ENCODE peak calls at places on chromosomes 6 and 20, in nine cellular contexts. One of them, this sample, is unnamed.

GRCh38 chr6:81130969-81131368 is 621.5 kb downstream of the TENT5A start:
- DNase-seq in right lobe of liver: no peak
- DNase-seq in cardiac muscle cell: no peak
- DNase-seq in testis: no peak
- DNase-seq in suprapubic skin: no peak
- DNase-seq in upper lobe of right lung: no peak
- DNase-seq in heart left ventricle: no peak
- DNase-seq in psoas muscle: no peak
- DNase-seq in A549: no peak
- DNase-seq in this sample: no peak

GRCh38 chr20:4457566-4458543 is 263.9 kb upstream of the PRND start:
- DNase-seq in upper lobe of right lung: no peak
- DNase-seq in cardiac muscle cell: no peak
- DNase-seq in testis: peak
- DNase-seq in right lobe of liver: no peak
- DNase-seq in suprapubic skin: no peak
- DNase-seq in A549: peak
- DNase-seq in psoas muscle: no peak
- DNase-seq in heart left ventricle: no peak
- DNase-seq in this sample: no peak

GRCh38 chr6:154370545-154370944 is 13.9 kb upstream of the IPCEF1 start:
- DNase-seq in testis: peak
- DNase-seq in upper lobe of right lung: no peak
- DNase-seq in psoas muscle: no peak
- DNase-seq in A549: peak
- DNase-seq in suprapubic skin: no peak
- DNase-seq in heart left ventricle: no peak
- DNase-seq in cardiac muscle cell: peak
- DNase-seq in right lobe of liver: no peak
- DNase-seq in this sample: no peak

GRCh38 chr20:64001607-64002011 is 20.7 kb downstream of the PRPF6 start:
- DNase-seq in heart left ventricle: no peak
- DNase-seq in suprapubic skin: no peak
- DNase-seq in cardiac muscle cell: no peak
- DNase-seq in testis: no peak
- DNase-seq in upper lobe of right lung: no peak
- DNase-seq in psoas muscle: no peak
- DNase-seq in right lobe of liver: no peak
- DNase-seq in A549: no peak
- DNase-seq in this sample: no peak

GRCh38 chr6:149202967-149203366 is 114.5 kb upstream of the TAB2 start:
- DNase-seq in right lobe of liver: no peak
- DNase-seq in upper lobe of right lung: no peak
- DNase-seq in psoas muscle: no peak
- DNase-seq in cardiac muscle cell: no peak
- DNase-seq in testis: no peak
- DNase-seq in heart left ventricle: no peak
- DNase-seq in A549: no peak
- DNase-seq in suprapubic skin: no peak
- DNase-seq in this sample: no peak

GRCh38 chr6:45930419-45931059 is 85.1 kb downstream of the CLIC5 start:
- DNase-seq in right lobe of liver: peak
- DNase-seq in upper lobe of right lung: peak
- DNase-seq in suprapubic skin: no peak
- DNase-seq in psoas muscle: peak
- DNase-seq in A549: peak
- DNase-seq in cardiac muscle cell: peak
- DNase-seq in testis: peak
- DNase-seq in heart left ventricle: peak
- DNase-seq in this sample: no peak

GRCh38 chr6:115972679-115973078 is 88.0 kb downstream of the FRK start:
- DNase-seq in suprapubic skin: no peak
- DNase-seq in testis: no peak
- DNase-seq in cardiac muscle cell: no peak
- DNase-seq in psoas muscle: no peak
- DNase-seq in right lobe of liver: no peak
- DNase-seq in A549: peak
- DNase-seq in upper lobe of right lung: no peak
- DNase-seq in heart left ventricle: no peak
- DNase-seq in this sample: no peak

GRCh38 chr6:117615981-117616961 is 14.0 kb upstream of the GOPC start:
- DNase-seq in suprapubic skin: no peak
- DNase-seq in testis: no peak
- DNase-seq in upper lobe of right lung: no peak
- DNase-seq in psoas muscle: no peak
- DNase-seq in heart left ventricle: no peak
- DNase-seq in A549: no peak
- DNase-seq in right lobe of liver: no peak
- DNase-seq in cardiac muscle cell: no peak
- DNase-seq in this sample: no peak

GRCh38 chr6:7439243-7439642 is 49.6 kb downstream of the RIOK1 start:
- DNase-seq in right lobe of liver: no peak
- DNase-seq in testis: no peak
- DNase-seq in upper lobe of right lung: no peak
- DNase-seq in A549: no peak
- DNase-seq in cardiac muscle cell: no peak
- DNase-seq in heart left ventricle: no peak
- DNase-seq in psoas muscle: no peak
- DNase-seq in suprapubic skin: no peak
- DNase-seq in this sample: no peak

GRCh38 chr6:49328051-49328450 is 135.0 kb downstream of the MMUT start:
- DNase-seq in psoas muscle: no peak
- DNase-seq in heart left ventricle: no peak
- DNase-seq in suprapubic skin: no peak
- DNase-seq in A549: no peak
- DNase-seq in testis: no peak
- DNase-seq in cardiac muscle cell: no peak
- DNase-seq in upper lobe of right lung: no peak
- DNase-seq in right lobe of liver: no peak
- DNase-seq in this sample: no peak

GRCh38 chr20:41017448-41018042 is 11.1 kb upstream of the TOP1 start:
- DNase-seq in heart left ventricle: no peak
- DNase-seq in upper lobe of right lung: no peak
- DNase-seq in right lobe of liver: no peak
- DNase-seq in testis: no peak
- DNase-seq in psoas muscle: no peak
- DNase-seq in suprapubic skin: no peak
- DNase-seq in A549: no peak
- DNase-seq in cardiac muscle cell: no peak
- DNase-seq in this sample: peak
- TF ChIP-seq CTCF in heart left ventricle: no peak
- TF ChIP-seq CTCF in upper lobe of right lung: no peak
- TF ChIP-seq CTCF in right lobe of liver: no peak
- TF ChIP-seq CTCF in testis: no peak
- TF ChIP-seq CTCF in psoas muscle: no peak
- TF ChIP-seq CTCF in suprapubic skin: no peak
- TF ChIP-seq CTCF in A549: no peak
- TF ChIP-seq CTCF in cardiac muscle cell: no peak
- TF ChIP-seq CTCF in this sample: no peak

DNA sequence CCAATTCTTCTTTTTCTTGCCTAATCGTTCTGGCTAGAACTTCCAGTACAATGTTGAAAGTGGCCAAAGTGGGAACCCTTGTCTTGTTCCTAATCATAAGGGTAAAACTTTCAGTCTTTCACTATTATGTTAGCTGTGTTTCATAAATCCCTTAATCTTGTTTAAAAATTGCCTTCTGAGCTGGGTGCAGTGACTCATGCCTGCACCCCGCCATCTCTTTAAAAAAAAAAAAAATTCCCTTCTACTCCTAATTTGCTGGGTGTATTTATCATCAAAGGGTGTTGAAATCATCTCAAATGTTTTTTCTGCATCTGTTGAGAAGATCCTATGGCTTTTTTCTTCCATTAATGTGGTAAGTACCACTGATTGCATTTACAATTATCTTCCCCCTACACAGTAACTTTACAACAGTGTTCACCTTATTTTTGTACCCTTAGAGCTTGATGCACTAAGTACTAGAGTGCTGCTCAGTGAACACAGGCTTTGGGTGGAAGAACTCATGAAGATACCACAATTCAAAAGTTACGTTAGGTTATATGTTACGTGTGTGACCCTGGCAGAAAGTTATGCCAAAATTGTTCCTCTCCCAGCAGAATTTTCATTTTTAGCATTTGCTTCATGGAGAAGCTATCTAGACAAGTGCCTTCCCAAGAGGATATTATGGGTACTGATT is 9.7 kb downstream of the SNRPB start:
- DNase-seq in psoas muscle: no peak
- DNase-seq in upper lobe of right lung: no peak
- DNase-seq in testis: no peak
- DNase-seq in A549: no peak
- DNase-seq in right lobe of liver: no peak
- DNase-seq in cardiac muscle cell: no peak
- DNase-seq in suprapubic skin: no peak
- DNase-seq in heart left ventricle: no peak
- DNase-seq in this sample: no peak
- H3K27ac ChIP-seq in psoas muscle: no peak
- H3K27ac ChIP-seq in upper lobe of right lung: no peak
- H3K27ac ChIP-seq in testis: no peak
- H3K27ac ChIP-seq in A549: no peak
- H3K27ac ChIP-seq in right lobe of liver: no peak
- H3K27ac ChIP-seq in cardiac muscle cell: no peak
- H3K27ac ChIP-seq in suprapubic skin: no peak
- H3K27ac ChIP-seq in heart left ventricle: no peak
- H3K27ac ChIP-seq in this sample: no peak

GRCh38 chr20:24998121-24998520 is 5.6 kb upstream of the APMAP start:
- DNase-seq in A549: no peak
- DNase-seq in heart left ventricle: no peak
- DNase-seq in psoas muscle: peak
- DNase-seq in suprapubic skin: no peak
- DNase-seq in testis: no peak
- DNase-seq in right lobe of liver: no peak
- DNase-seq in upper lobe of right lung: no peak
- DNase-seq in cardiac muscle cell: no peak
- DNase-seq in this sample: no peak

GRCh38 chr20:25003002-25003401 is 10.5 kb upstream of the APMAP start:
- DNase-seq in upper lobe of right lung: no peak
- DNase-seq in testis: no peak
- DNase-seq in right lobe of liver: no peak
- DNase-seq in A549: no peak
- DNase-seq in cardiac muscle cell: no peak
- DNase-seq in heart left ventricle: no peak
- DNase-seq in suprapubic skin: no peak
- DNase-seq in psoas muscle: no peak
- DNase-seq in this sample: no peak

GRCh38 chr20:24998631-24999445 is 6.3 kb upstream of the APMAP start:
- DNase-seq in upper lobe of right lung: no peak
- DNase-seq in right lobe of liver: no peak
- DNase-seq in psoas muscle: peak
- DNase-seq in heart left ventricle: no peak
- DNase-seq in testis: no peak
- DNase-seq in A549: no peak
- DNase-seq in cardiac muscle cell: no peak
- DNase-seq in suprapubic skin: no peak
- DNase-seq in this sample: no peak

GRCh38 chr20:24999568-24999967 is 7.0 kb upstream of the APMAP start:
- DNase-seq in heart left ventricle: no peak
- DNase-seq in cardiac muscle cell: no peak
- DNase-seq in right lobe of liver: no peak
- DNase-seq in suprapubic skin: no peak
- DNase-seq in psoas muscle: peak
- DNase-seq in A549: no peak
- DNase-seq in testis: no peak
- DNase-seq in upper lobe of right lung: peak
- DNase-seq in this sample: peak

GRCh38 chr20:25000268-25000801 is 7.8 kb upstream of the APMAP start:
- DNase-seq in suprapubic skin: peak
- DNase-seq in right lobe of liver: no peak
- DNase-seq in psoas muscle: peak
- DNase-seq in cardiac muscle cell: no peak
- DNase-seq in upper lobe of right lung: peak
- DNase-seq in testis: peak
- DNase-seq in heart left ventricle: no peak
- DNase-seq in A549: peak
- DNase-seq in this sample: peak
- H3K4me3 ChIP-seq in suprapubic skin: no peak
- H3K4me3 ChIP-seq in right lobe of liver: no peak
- H3K4me3 ChIP-seq in psoas muscle: no peak
- H3K4me3 ChIP-seq in cardiac muscle cell: no peak
- H3K4me3 ChIP-seq in upper lobe of right lung: no peak
- H3K4me3 ChIP-seq in testis: no peak
- H3K4me3 ChIP-seq in heart left ventricle: no peak
- H3K4me3 ChIP-seq in A549: no peak
- H3K4me3 ChIP-seq in this sample: no peak

DNA sequence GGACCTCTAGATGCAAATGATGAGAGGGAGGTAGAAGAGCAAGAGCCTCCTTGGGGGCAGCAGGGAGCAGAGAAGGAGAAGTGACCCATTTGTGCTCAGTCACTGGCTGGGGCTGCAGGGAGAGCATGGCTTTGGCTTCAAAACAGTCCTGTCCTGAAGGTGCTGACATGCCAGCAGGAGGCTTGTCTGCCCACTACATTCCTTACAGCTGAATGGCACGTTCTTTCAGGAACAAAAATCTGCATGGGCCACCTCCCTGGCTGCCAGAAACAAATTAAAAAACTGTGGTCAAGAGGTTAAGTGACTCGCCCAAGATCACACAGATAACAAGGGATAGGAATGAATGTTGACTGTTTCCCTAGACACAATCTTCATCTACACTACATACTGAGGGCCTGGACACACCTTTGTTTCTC is 188.8 kb downstream of the HIVEP2 start:
- DNase-seq in psoas muscle: no peak
- DNase-seq in testis: no peak
- DNase-seq in upper lobe of right lung: no peak
- DNase-seq in right lobe of liver: no peak
- DNase-seq in cardiac muscle cell: peak
- DNase-seq in suprapubic skin: no peak
- DNase-seq in A549: peak
- DNase-seq in heart left ventricle: no peak
- DNase-seq in this sample: no peak
- TF ChIP-seq CTCF in psoas muscle: no peak
- TF ChIP-seq CTCF in testis: no peak
- TF ChIP-seq CTCF in upper lobe of right lung: no peak
- TF ChIP-seq CTCF in right lobe of liver: no peak
- TF ChIP-seq CTCF in cardiac muscle cell: peak
- TF ChIP-seq CTCF in suprapubic skin: no peak
- TF ChIP-seq CTCF in A549: no peak
- TF ChIP-seq CTCF in heart left ventricle: no peak
- TF ChIP-seq CTCF in this sample: no peak